ENCODE peak calls at places on chromosomes 11 and 22, in nine cellular contexts. W is uterus, U is prostate gland, B is neural progenitor cell, K is cardiac muscle cell, A is brain microvascular endothelial cell, Z is AG09309, H is stomach, S is tibial nerve. Y is an unnamed sample.

GRCh38 chr22:29267858-29268510 is at the start of the genes EWSR1 and RHBDD3:
- DNase-seq in W (peak), U (peak), B (peak), K (peak), A (peak), Z (peak), H (peak), S (peak), Y (peak)

GRCh38 chr22:49031746-49032330 is 795.8 kb downstream of the BRD1 start:
- DNase-seq in W (no peak), U (no peak), B (no peak), K (no peak), A (no peak), Z (no peak), H (no peak), S (no peak), Y (no peak)

GRCh38 chr22:47201186-47201995 is 438.9 kb downstream of the TBC1D22A start:
- DNase-seq in W (no peak), U (no peak), B (no peak), K (no peak), A (no peak), Z (no peak), H (peak), S (no peak), Y (no peak)

GRCh38 chr11:55658031-55658573 is 3.9 kb upstream of the OR4C6 start:
- DNase-seq in W (no peak), U (no peak), B (no peak), K (no peak), A (no peak), Z (no peak), H (no peak), S (no peak), Y (no peak)

GRCh38 chr22:29245626-29246385 is 22.0 kb downstream of the RHBDD3 start:
- DNase-seq in W (peak), U (peak), B (peak), K (peak), A (peak), Z (no peak), H (peak), S (peak), Y (no peak)

GRCh38 chr11:47552581-47553416 is at the start of gene CELF1:
- DNase-seq in W (peak), U (peak), B (peak), K (peak), A (peak), Z (no peak), H (peak), S (peak), Y (peak)

GRCh38 chr11:74735566-74735965 is 4.3 kb upstream of the CHRDL2 start:
- DNase-seq in W (no peak), U (no peak), B (no peak), K (no peak), A (no peak), Z (no peak), H (no peak), S (no peak), Y (no peak)

GRCh38 chr11:67406969-67407699 is 3.3 kb downstream of the TBC1D10C start:
- DNase-seq in W (no peak), U (no peak), B (no peak), K (no peak), A (no peak), Z (no peak), H (no peak), S (no peak), Y (no peak)

GRCh38 chr11:60872952-60873524 is 5.7 kb downstream of the ZP1 start:
- DNase-seq in W (no peak), U (no peak), B (peak), K (no peak), A (peak), Z (peak), H (peak), S (no peak), Y (no peak)

GRCh38 chr22:50544746-50545253 is 899 bp upstream of the KLHDC7B start:
- DNase-seq in W (no peak), U (no peak), B (no peak), K (no peak), A (no peak), Z (no peak), H (peak), S (no peak), Y (no peak)

GRCh38 chr22:24473278-24473677 is 21.9 kb upstream of the UPB1 start:
- DNase-seq in W (no peak), U (no peak), B (no peak), K (no peak), A (no peak), Z (no peak), H (no peak), S (no peak), Y (no peak)

GRCh38 chr11:70510571-70510970 is 112.2 kb downstream of the CTTN start:
- DNase-seq in W (no peak), U (no peak), B (no peak), K (no peak), A (no peak), Z (no peak), H (no peak), S (no peak), Y (no peak)

GRCh38 chr11:67261942-67262681 is 4.2 kb upstream of the GRK2 start:
- DNase-seq in W (peak), U (no peak), B (no peak), K (no peak), A (no peak), Z (no peak), H (no peak), S (no peak), Y (no peak)

GRCh38 chr11:8732748-8733241 is 50.2 kb downstream of the RPL27A start:
- DNase-seq in W (peak), U (peak), B (no peak), K (no peak), A (peak), Z (no peak), H (peak), S (no peak), Y (peak)

GRCh38 chr22:35638408-35638807 is 9.8 kb upstream of the APOL6 start:
- DNase-seq in W (peak), U (no peak), B (peak), K (peak), A (no peak), Z (peak), H (no peak), S (peak), Y (no peak)

GRCh38 chr11:35183526-35183925 is 44.6 kb downstream of the CD44 start:
- DNase-seq in W (no peak), U (no peak), B (no peak), K (no peak), A (no peak), Z (no peak), H (no peak), S (no peak), Y (no peak)

GRCh38 chr11:101915811-101916291 is 471 bp downstream of the ANGPTL5 start:
- DNase-seq in W (no peak), U (no peak), B (peak), K (no peak), A (peak), Z (peak), H (no peak), S (peak), Y (no peak)

GRCh38 chr11:35118906-35119305 is 20.1 kb upstream of the CD44 start:
- DNase-seq in W (no peak), U (no peak), B (no peak), K (no peak), A (no peak), Z (no peak), H (no peak), S (no peak), Y (no peak)

GRCh38 chr11:37110383-37110782 is 512.3 kb upstream of the RAG2 start:
- DNase-seq in W (no peak), U (no peak), B (no peak), K (no peak), A (no peak), Z (no peak), H (no peak), S (no peak), Y (peak)

GRCh38 chr22:44363980-44364749 is 51.4 kb upstream of the SHISAL1 start:
- DNase-seq in W (peak), U (no peak), B (no peak), K (no peak), A (no peak), Z (no peak), H (no peak), S (no peak), Y (no peak)

GRCh38 chr11:112780351-112781043 is 180.7 kb upstream of the NCAM1 start:
- DNase-seq in W (peak), U (no peak), B (no peak), K (no peak), A (no peak), Z (no peak), H (no peak), S (no peak), Y (no peak)

GRCh38 chr11:3130269-3131071 is 34.6 kb downstream of the OSBPL5 start:
- DNase-seq in W (peak), U (peak), B (no peak), K (no peak), A (no peak), Z (no peak), H (no peak), S (no peak), Y (no peak)

GRCh38 chr11:112029460-112029859 is 4.3 kb downstream of the DLAT start:
- DNase-seq in W (no peak), U (no peak), B (no peak), K (no peak), A (no peak), Z (no peak), H (no peak), S (no peak), Y (no peak)

GRCh38 chr11:8593455-8593854 is 573 bp downstream of the STK33 start:
- DNase-seq in W (no peak), U (no peak), B (no peak), K (no peak), A (no peak), Z (no peak), H (no peak), S (no peak), Y (no peak)

GRCh38 chr11:90705661-90706060 is 482.8 kb upstream of the CHORDC1 start:
- DNase-seq in W (no peak), U (no peak), B (no peak), K (no peak), A (no peak), Z (no peak), H (no peak), S (no peak), Y (peak)

GRCh38 chr22:30396871-30397655 is at the start of gene SEC14L2:
- DNase-seq in W (peak), U (peak), B (peak), K (peak), A (no peak), Z (no peak), H (peak), S (peak), Y (no peak)

GRCh38 chr22:46357711-46358505 is 22.4 kb downstream of the TRMU start:
- DNase-seq in W (no peak), U (no peak), B (no peak), K (no peak), A (no peak), Z (no peak), H (no peak), S (no peak), Y (no peak)

GRCh38 chr11:134145715-134146114 is 76.8 kb downstream of the JAM3 start:
- DNase-seq in W (no peak), U (no peak), B (no peak), K (no peak), A (no peak), Z (no peak), H (no peak), S (no peak), Y (no peak)

GRCh38 chr22:28091486-28091885 is 172.4 kb upstream of the PITPNB start:
- DNase-seq in W (no peak), U (no peak), B (no peak), K (no peak), A (no peak), Z (no peak), H (no peak), S (no peak), Y (no peak)

GRCh38 chr11:35159111-35159510 is 20.1 kb downstream of the CD44 start:
- DNase-seq in W (no peak), U (no peak), B (no peak), K (no peak), A (no peak), Z (no peak), H (no peak), S (no peak), Y (no peak)

GRCh38 chr11:1738380-1738779 is 12.0 kb downstream of the IFITM10 start:
- DNase-seq in W (no peak), U (no peak), B (no peak), K (no peak), A (no peak), Z (no peak), H (no peak), S (no peak), Y (no peak)

GRCh38 chr22:46084943-46085830 is 65.1 kb upstream of the PPARA start:
- DNase-seq in W (peak), U (peak), B (no peak), K (no peak), A (no peak), Z (peak), H (peak), S (peak), Y (no peak)

GRCh38 chr11:16293204-16293681 is 63.1 kb downstream of the SOX6 start:
- DNase-seq in W (no peak), U (no peak), B (no peak), K (peak), A (peak), Z (no peak), H (no peak), S (no peak), Y (no peak)

GRCh38 chr22:41966225-41966606 is 3.0 kb upstream of the SEPTIN3 start:
- DNase-seq in W (no peak), U (no peak), B (no peak), K (no peak), A (no peak), Z (no peak), H (no peak), S (no peak), Y (no peak)
- H3K4me3 ChIP-seq in W (no peak), U (no peak), B (no peak), K (no peak), A (no peak), Z (no peak), H (no peak), S (no peak), Y (no peak)

GRCh38 chr11:132941761-132942160 is 590.5 kb downstream of the OPCML start:
- DNase-seq in W (no peak), U (no peak), B (no peak), K (no peak), A (no peak), Z (no peak), H (no peak), S (no peak), Y (no peak)

GRCh38 chr11:132944557-132944920 is 587.8 kb downstream of the OPCML start:
- DNase-seq in W (no peak), U (no peak), B (peak), K (no peak), A (no peak), Z (no peak), H (no peak), S (no peak), Y (no peak)

GRCh38 chr11:132943737-132944556 is 588.4 kb downstream of the OPCML start:
- DNase-seq in W (no peak), U (no peak), B (peak), K (peak), A (no peak), Z (no peak), H (no peak), S (no peak), Y (no peak)

GRCh38 chr11:132942611-132943324 is 589.5 kb downstream of the OPCML start:
- DNase-seq in W (no peak), U (no peak), B (peak), K (no peak), A (no peak), Z (no peak), H (no peak), S (no peak), Y (no peak)

DNA sequence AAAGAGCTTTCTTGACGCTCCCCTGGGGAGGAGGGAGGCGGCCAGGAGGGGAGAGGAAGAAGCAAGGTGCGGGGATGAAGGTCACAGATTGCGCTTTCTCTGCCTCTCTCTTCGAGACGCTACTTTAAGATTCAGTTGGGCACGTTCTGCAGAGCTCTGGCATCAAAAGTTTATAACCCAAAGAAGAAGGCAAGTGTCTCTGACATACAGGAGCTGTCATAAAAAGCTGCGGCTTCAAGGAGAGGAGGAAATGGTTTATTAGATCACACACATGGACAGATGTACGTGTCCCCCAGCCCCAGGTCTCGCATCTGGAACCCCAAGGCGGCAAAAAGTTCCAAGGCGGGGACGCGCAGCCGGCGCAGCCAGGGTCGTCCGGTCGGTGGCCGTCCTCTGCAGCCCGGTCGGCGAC is 589.0 kb downstream of the OPCML start:
- DNase-seq in W (no peak), U (no peak), B (no peak), K (no peak), A (no peak), Z (no peak), H (no peak), S (no peak), Y (no peak)
- H3K4me3 ChIP-seq in W (no peak), U (peak), B (peak), K (peak), A (peak), Z (peak), H (peak), S (peak), Y (peak)

GRCh38 chr11:96340555-96340885 is 2.5 kb downstream of the MAML2 start:
- DNase-seq in W (no peak), U (no peak), B (no peak), K (no peak), A (no peak), Z (no peak), H (no peak), S (no peak), Y (no peak)
- H3K4me3 ChIP-seq in W (peak), U (peak), B (no peak), K (no peak), A (peak), Z (peak), H (peak), S (peak), Y (peak)

DNA sequence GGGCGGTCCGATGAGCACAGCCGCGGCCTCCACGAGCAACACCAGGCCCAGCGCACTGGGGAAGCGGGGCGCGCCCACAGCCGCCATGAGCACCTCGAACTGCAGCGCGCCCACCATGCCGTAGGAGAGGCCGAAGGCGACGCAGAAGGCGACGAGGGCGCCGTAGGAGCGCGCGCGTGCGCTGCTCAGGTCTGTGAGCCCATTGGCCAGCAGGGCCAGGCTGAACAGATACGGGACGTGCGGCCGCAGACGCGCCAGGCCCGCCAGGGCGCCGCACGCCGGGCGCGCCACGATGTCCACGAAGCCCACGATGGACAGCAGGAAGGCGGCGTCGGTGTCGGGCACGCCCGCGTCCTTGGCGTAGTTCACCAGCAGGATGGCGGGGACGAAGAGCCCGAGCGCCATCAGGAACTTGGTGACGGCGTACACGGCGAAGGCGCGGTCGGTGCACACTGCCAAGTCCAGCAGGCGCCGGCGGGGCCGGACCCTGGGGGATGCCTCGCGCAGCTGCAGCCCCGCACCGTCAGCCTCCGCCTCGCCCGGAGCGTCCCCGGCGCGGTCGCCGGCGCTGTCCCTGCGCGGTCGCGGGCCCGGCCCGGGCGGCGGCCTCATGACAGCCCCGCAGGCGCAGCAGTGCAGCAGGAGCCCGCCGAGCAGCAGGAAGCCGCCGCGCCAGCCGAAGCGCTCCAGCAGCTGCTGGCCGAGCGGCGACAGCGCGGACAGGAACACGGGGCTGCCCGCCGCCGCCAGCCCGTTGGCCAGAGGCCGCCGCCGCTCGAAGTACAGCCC is 2.9 kb downstream of the SLC16A8 start:
- DNase-seq in W (no peak), U (no peak), B (peak), K (peak), A (no peak), Z (no peak), H (peak), S (no peak), Y (no peak)
- H3K4me3 ChIP-seq in W (peak), U (peak), B (peak), K (peak), A (peak), Z (no peak), H (peak), S (peak), Y (no peak)

GRCh38 chr11:114289779-114290178 is 6.4 kb upstream of the NNMT start:
- DNase-seq in W (no peak), U (no peak), B (no peak), K (no peak), A (no peak), Z (no peak), H (no peak), S (no peak), Y (no peak)
- H3K4me3 ChIP-seq in W (no peak), U (no peak), B (no peak), K (no peak), A (no peak), Z (no peak), H (no peak), S (no peak), Y (no peak)

GRCh38 chr22:23403152-23403719 is 176.9 kb downstream of the IGLL1 start:
- DNase-seq in W (no peak), U (no peak), B (no peak), K (no peak), A (no peak), Z (no peak), H (no peak), S (no peak), Y (no peak)
- H3K4me3 ChIP-seq in W (no peak), U (no peak), B (peak), K (peak), A (no peak), Z (no peak), H (peak), S (no peak), Y (no peak)

DNA sequence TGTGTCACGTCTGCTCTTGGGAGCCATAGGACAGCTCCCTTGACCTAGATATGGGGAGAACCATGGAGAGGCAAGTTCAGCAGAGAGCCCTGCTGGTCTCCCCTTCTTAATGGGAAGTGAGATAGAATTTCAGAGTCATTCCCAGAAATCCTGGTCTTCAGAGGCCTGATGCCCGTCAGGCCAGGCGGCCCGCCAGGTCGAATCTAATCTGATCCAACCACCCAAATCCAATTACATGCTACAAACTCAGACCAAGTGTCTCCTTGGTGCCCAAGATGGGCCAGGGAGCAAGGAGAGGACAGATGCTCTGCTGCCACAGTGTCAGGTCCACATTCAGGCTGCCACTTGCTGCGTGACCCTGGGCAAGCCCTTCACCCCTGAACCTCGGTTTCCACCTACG is 74.9 kb downstream of the SCUBE1 start:
- DNase-seq in W (no peak), U (no peak), B (no peak), K (no peak), A (no peak), Z (no peak), H (no peak), S (no peak), Y (no peak)
- H3K4me3 ChIP-seq in W (no peak), U (no peak), B (no peak), K (no peak), A (no peak), Z (no peak), H (no peak), S (no peak), Y (no peak)

Y was measured in retinal pigment epithelial cell.